ENCODE peak calls at places on chromosome 14, in six cellular contexts. One of them, this sample, is unnamed.
A peak's percentile ranks its signal among the peaks of the same experiment; 100 is the strongest.

GRCh38 chr14:54259821-54260220 is 137.0 kb upstream of the CDKN3 start:
- DNase-seq in spleen: no peak
- DNase-seq in COR-L47: no peak
- DNase-seq in stimulated activated effector memory CD8-positive, alpha-beta T cell treated with anti-CD3 and anti-CD28 coated beads, Interleukin-12 subunit alpha, Interleukin-12 subunit beta, amount 100 ng/mL, for 72 hours: no peak
- DNase-seq in dermis blood vessel endothelial cell: no peak
- DNase-seq in left ventricle myocardium inferior: no peak
- DNase-seq in this sample: no peak

GRCh38 chr14:94062344-94062904 is 18.6 kb downstream of the DDX24 start:
- DNase-seq in spleen: no peak
- DNase-seq in COR-L47: no peak
- DNase-seq in stimulated activated effector memory CD8-positive, alpha-beta T cell treated with anti-CD3 and anti-CD28 coated beads, Interleukin-12 subunit alpha, Interleukin-12 subunit beta, amount 100 ng/mL, for 72 hours: peak; percentile 41
- DNase-seq in dermis blood vessel endothelial cell: peak; percentile 43
- DNase-seq in left ventricle myocardium inferior: no peak
- DNase-seq in this sample: no peak

GRCh38 chr14:102508774-102509743 is 517 bp downstream of the ANKRD9 start:
- DNase-seq in spleen: peak; percentile 88
- DNase-seq in COR-L47: peak; percentile 31
- DNase-seq in stimulated activated effector memory CD8-positive, alpha-beta T cell treated with anti-CD3 and anti-CD28 coated beads, Interleukin-12 subunit alpha, Interleukin-12 subunit beta, amount 100 ng/mL, for 72 hours: no peak
- DNase-seq in dermis blood vessel endothelial cell: peak; percentile 54
- DNase-seq in left ventricle myocardium inferior: peak; percentile 75
- DNase-seq in this sample: peak; percentile 53

GRCh38 chr14:52741865-52742264 is 11.9 kb downstream of the STYX start:
- DNase-seq in spleen: no peak
- DNase-seq in COR-L47: no peak
- DNase-seq in stimulated activated effector memory CD8-positive, alpha-beta T cell treated with anti-CD3 and anti-CD28 coated beads, Interleukin-12 subunit alpha, Interleukin-12 subunit beta, amount 100 ng/mL, for 72 hours: peak; percentile 47
- DNase-seq in dermis blood vessel endothelial cell: peak; percentile 26
- DNase-seq in left ventricle myocardium inferior: no peak
- DNase-seq in this sample: no peak

GRCh38 chr14:72714871-72715214 is 179.1 kb downstream of the DPF3 start:
- DNase-seq in spleen: no peak
- DNase-seq in COR-L47: no peak
- DNase-seq in stimulated activated effector memory CD8-positive, alpha-beta T cell treated with anti-CD3 and anti-CD28 coated beads, Interleukin-12 subunit alpha, Interleukin-12 subunit beta, amount 100 ng/mL, for 72 hours: no peak
- DNase-seq in dermis blood vessel endothelial cell: no peak
- DNase-seq in left ventricle myocardium inferior: peak; percentile 41
- DNase-seq in this sample: no peak

GRCh38 chr14:106024983-106025604 is 498.7 kb downstream of the TMEM121 start:
- DNase-seq in spleen: no peak
- DNase-seq in COR-L47: no peak
- DNase-seq in stimulated activated effector memory CD8-positive, alpha-beta T cell treated with anti-CD3 and anti-CD28 coated beads, Interleukin-12 subunit alpha, Interleukin-12 subunit beta, amount 100 ng/mL, for 72 hours: peak; percentile 67
- DNase-seq in dermis blood vessel endothelial cell: no peak
- DNase-seq in left ventricle myocardium inferior: no peak
- DNase-seq in this sample: no peak

GRCh38 chr14:50003213-50004021 is 110.5 kb downstream of the ARF6 start:
- DNase-seq in spleen: peak; percentile 97
- DNase-seq in COR-L47: peak; percentile 57
- DNase-seq in stimulated activated effector memory CD8-positive, alpha-beta T cell treated with anti-CD3 and anti-CD28 coated beads, Interleukin-12 subunit alpha, Interleukin-12 subunit beta, amount 100 ng/mL, for 72 hours: peak; percentile 94
- DNase-seq in dermis blood vessel endothelial cell: peak; percentile 46
- DNase-seq in left ventricle myocardium inferior: peak; percentile 86
- DNase-seq in this sample: peak; percentile 85

GRCh38 chr14:94269156-94269555 is 23.9 kb downstream of the SERPINA10 start:
- DNase-seq in spleen: no peak
- DNase-seq in COR-L47: no peak
- DNase-seq in stimulated activated effector memory CD8-positive, alpha-beta T cell treated with anti-CD3 and anti-CD28 coated beads, Interleukin-12 subunit alpha, Interleukin-12 subunit beta, amount 100 ng/mL, for 72 hours: no peak
- DNase-seq in dermis blood vessel endothelial cell: no peak
- DNase-seq in left ventricle myocardium inferior: no peak
- DNase-seq in this sample: no peak

GRCh38 chr14:104714681-104715080 is 9.3 kb upstream of the ADSS1 start:
- DNase-seq in spleen: no peak
- DNase-seq in COR-L47: no peak
- DNase-seq in stimulated activated effector memory CD8-positive, alpha-beta T cell treated with anti-CD3 and anti-CD28 coated beads, Interleukin-12 subunit alpha, Interleukin-12 subunit beta, amount 100 ng/mL, for 72 hours: no peak
- DNase-seq in dermis blood vessel endothelial cell: no peak
- DNase-seq in left ventricle myocardium inferior: no peak
- DNase-seq in this sample: no peak

GRCh38 chr14:45559626-45560025 is 306.6 kb upstream of the MIS18BP1 start:
- DNase-seq in spleen: no peak
- DNase-seq in COR-L47: no peak
- DNase-seq in stimulated activated effector memory CD8-positive, alpha-beta T cell treated with anti-CD3 and anti-CD28 coated beads, Interleukin-12 subunit alpha, Interleukin-12 subunit beta, amount 100 ng/mL, for 72 hours: no peak
- DNase-seq in dermis blood vessel endothelial cell: no peak
- DNase-seq in left ventricle myocardium inferior: no peak
- DNase-seq in this sample: no peak

GRCh38 chr14:20247651-20248246 is 8.7 kb downstream of the OR11H4 start:
- DNase-seq in spleen: no peak
- DNase-seq in COR-L47: no peak
- DNase-seq in stimulated activated effector memory CD8-positive, alpha-beta T cell treated with anti-CD3 and anti-CD28 coated beads, Interleukin-12 subunit alpha, Interleukin-12 subunit beta, amount 100 ng/mL, for 72 hours: no peak
- DNase-seq in dermis blood vessel endothelial cell: peak; percentile 2
- DNase-seq in left ventricle myocardium inferior: no peak
- DNase-seq in this sample: no peak

GRCh38 chr14:56703947-56704346 is 106.3 kb downstream of the OTX2 start:
- DNase-seq in spleen: no peak
- DNase-seq in COR-L47: no peak
- DNase-seq in stimulated activated effector memory CD8-positive, alpha-beta T cell treated with anti-CD3 and anti-CD28 coated beads, Interleukin-12 subunit alpha, Interleukin-12 subunit beta, amount 100 ng/mL, for 72 hours: no peak
- DNase-seq in dermis blood vessel endothelial cell: no peak
- DNase-seq in left ventricle myocardium inferior: no peak
- DNase-seq in this sample: no peak

GRCh38 chr14:94654071-94654974 is 42.1 kb downstream of the SERPINA3 start:
- DNase-seq in spleen: no peak
- DNase-seq in COR-L47: no peak
- DNase-seq in stimulated activated effector memory CD8-positive, alpha-beta T cell treated with anti-CD3 and anti-CD28 coated beads, Interleukin-12 subunit alpha, Interleukin-12 subunit beta, amount 100 ng/mL, for 72 hours: no peak
- DNase-seq in dermis blood vessel endothelial cell: no peak
- DNase-seq in left ventricle myocardium inferior: no peak
- DNase-seq in this sample: no peak

GRCh38 chr14:64811676-64812075 is 68.0 kb downstream of the SPTB start:
- DNase-seq in spleen: no peak
- DNase-seq in COR-L47: no peak
- DNase-seq in stimulated activated effector memory CD8-positive, alpha-beta T cell treated with anti-CD3 and anti-CD28 coated beads, Interleukin-12 subunit alpha, Interleukin-12 subunit beta, amount 100 ng/mL, for 72 hours: no peak
- DNase-seq in dermis blood vessel endothelial cell: no peak
- DNase-seq in left ventricle myocardium inferior: no peak
- DNase-seq in this sample: no peak

GRCh38 chr14:35535794-35536112 is 1.8 kb downstream of the INSM2 start:
- DNase-seq in spleen: peak; percentile 73
- DNase-seq in COR-L47: no peak
- DNase-seq in stimulated activated effector memory CD8-positive, alpha-beta T cell treated with anti-CD3 and anti-CD28 coated beads, Interleukin-12 subunit alpha, Interleukin-12 subunit beta, amount 100 ng/mL, for 72 hours: no peak
- DNase-seq in dermis blood vessel endothelial cell: no peak
- DNase-seq in left ventricle myocardium inferior: no peak
- DNase-seq in this sample: no peak

GRCh38 chr14:100778078-100778927 is 47.6 kb upstream of the MEG3 start:
- DNase-seq in spleen: peak; percentile 51
- DNase-seq in COR-L47: no peak
- DNase-seq in stimulated activated effector memory CD8-positive, alpha-beta T cell treated with anti-CD3 and anti-CD28 coated beads, Interleukin-12 subunit alpha, Interleukin-12 subunit beta, amount 100 ng/mL, for 72 hours: no peak
- DNase-seq in dermis blood vessel endothelial cell: no peak
- DNase-seq in left ventricle myocardium inferior: no peak
- DNase-seq in this sample: no peak

GRCh38 chr14:22390195-22390594 is 198.8 kb downstream of the DAD1 start:
- DNase-seq in spleen: no peak
- DNase-seq in COR-L47: no peak
- DNase-seq in stimulated activated effector memory CD8-positive, alpha-beta T cell treated with anti-CD3 and anti-CD28 coated beads, Interleukin-12 subunit alpha, Interleukin-12 subunit beta, amount 100 ng/mL, for 72 hours: no peak
- DNase-seq in dermis blood vessel endothelial cell: no peak
- DNase-seq in left ventricle myocardium inferior: no peak
- DNase-seq in this sample: no peak

GRCh38 chr14:101444116-101444515 is 117.2 kb upstream of the DIO3 start:
- DNase-seq in spleen: no peak
- DNase-seq in COR-L47: no peak
- DNase-seq in stimulated activated effector memory CD8-positive, alpha-beta T cell treated with anti-CD3 and anti-CD28 coated beads, Interleukin-12 subunit alpha, Interleukin-12 subunit beta, amount 100 ng/mL, for 72 hours: no peak
- DNase-seq in dermis blood vessel endothelial cell: no peak
- DNase-seq in left ventricle myocardium inferior: no peak
- DNase-seq in this sample: no peak

GRCh38 chr14:33464563-33464962 is 486.3 kb downstream of the EGLN3 start:
- DNase-seq in spleen: no peak
- DNase-seq in COR-L47: no peak
- DNase-seq in stimulated activated effector memory CD8-positive, alpha-beta T cell treated with anti-CD3 and anti-CD28 coated beads, Interleukin-12 subunit alpha, Interleukin-12 subunit beta, amount 100 ng/mL, for 72 hours: no peak
- DNase-seq in dermis blood vessel endothelial cell: no peak
- DNase-seq in left ventricle myocardium inferior: no peak
- DNase-seq in this sample: no peak

GRCh38 chr14:63727231-63727735 is 582 bp downstream of the SGPP1 start:
- DNase-seq in spleen: peak; percentile 86
- DNase-seq in COR-L47: peak; percentile 37
- DNase-seq in stimulated activated effector memory CD8-positive, alpha-beta T cell treated with anti-CD3 and anti-CD28 coated beads, Interleukin-12 subunit alpha, Interleukin-12 subunit beta, amount 100 ng/mL, for 72 hours: no peak
- DNase-seq in dermis blood vessel endothelial cell: peak; percentile 58
- DNase-seq in left ventricle myocardium inferior: peak; percentile 32
- DNase-seq in this sample: peak; percentile 25

GRCh38 chr14:21524575-21525518 is 1.3 kb downstream of the SALL2 start:
- DNase-seq in spleen: peak; percentile 71
- DNase-seq in COR-L47: no peak
- DNase-seq in stimulated activated effector memory CD8-positive, alpha-beta T cell treated with anti-CD3 and anti-CD28 coated beads, Interleukin-12 subunit alpha, Interleukin-12 subunit beta, amount 100 ng/mL, for 72 hours: no peak
- DNase-seq in dermis blood vessel endothelial cell: no peak
- DNase-seq in left ventricle myocardium inferior: no peak
- DNase-seq in this sample: no peak

GRCh38 chr14:101464310-101464983 is 96.8 kb upstream of the DIO3 start:
- DNase-seq in spleen: peak; percentile 54
- DNase-seq in COR-L47: no peak
- DNase-seq in stimulated activated effector memory CD8-positive, alpha-beta T cell treated with anti-CD3 and anti-CD28 coated beads, Interleukin-12 subunit alpha, Interleukin-12 subunit beta, amount 100 ng/mL, for 72 hours: no peak
- DNase-seq in dermis blood vessel endothelial cell: no peak
- DNase-seq in left ventricle myocardium inferior: no peak
- DNase-seq in this sample: no peak

GRCh38 chr14:100731846-100732765 is 5.4 kb downstream of the DLK1 start:
- DNase-seq in spleen: peak; percentile 58
- DNase-seq in COR-L47: no peak
- DNase-seq in stimulated activated effector memory CD8-positive, alpha-beta T cell treated with anti-CD3 and anti-CD28 coated beads, Interleukin-12 subunit alpha, Interleukin-12 subunit beta, amount 100 ng/mL, for 72 hours: no peak
- DNase-seq in dermis blood vessel endothelial cell: no peak
- DNase-seq in left ventricle myocardium inferior: no peak
- DNase-seq in this sample: no peak

GRCh38 chr14:54565236-54566151 is 1.4 kb upstream of the SAMD4A start:
- DNase-seq in spleen: peak; percentile 95
- DNase-seq in COR-L47: peak; percentile 56
- DNase-seq in stimulated activated effector memory CD8-positive, alpha-beta T cell treated with anti-CD3 and anti-CD28 coated beads, Interleukin-12 subunit alpha, Interleukin-12 subunit beta, amount 100 ng/mL, for 72 hours: peak; percentile 83
- DNase-seq in dermis blood vessel endothelial cell: peak; percentile 94
- DNase-seq in left ventricle myocardium inferior: peak; percentile 96
- DNase-seq in this sample: peak; percentile 75

GRCh38 chr14:95218472-95219193 is 61.3 kb upstream of the DICER1 start:
- DNase-seq in spleen: no peak
- DNase-seq in COR-L47: no peak
- DNase-seq in stimulated activated effector memory CD8-positive, alpha-beta T cell treated with anti-CD3 and anti-CD28 coated beads, Interleukin-12 subunit alpha, Interleukin-12 subunit beta, amount 100 ng/mL, for 72 hours: no peak
- DNase-seq in dermis blood vessel endothelial cell: no peak
- DNase-seq in left ventricle myocardium inferior: no peak
- DNase-seq in this sample: no peak

GRCh38 chr14:79279645-79280399 is 931.5 kb downstream of the DIO2 start:
- DNase-seq in spleen: no peak
- DNase-seq in COR-L47: peak; percentile 38
- DNase-seq in stimulated activated effector memory CD8-positive, alpha-beta T cell treated with anti-CD3 and anti-CD28 coated beads, Interleukin-12 subunit alpha, Interleukin-12 subunit beta, amount 100 ng/mL, for 72 hours: no peak
- DNase-seq in dermis blood vessel endothelial cell: peak; percentile 15
- DNase-seq in left ventricle myocardium inferior: no peak
- DNase-seq in this sample: no peak

GRCh38 chr14:92314182-92314581 is 8.8 kb upstream of the SLC24A4 start:
- DNase-seq in spleen: no peak
- DNase-seq in COR-L47: no peak
- DNase-seq in stimulated activated effector memory CD8-positive, alpha-beta T cell treated with anti-CD3 and anti-CD28 coated beads, Interleukin-12 subunit alpha, Interleukin-12 subunit beta, amount 100 ng/mL, for 72 hours: no peak
- DNase-seq in dermis blood vessel endothelial cell: no peak
- DNase-seq in left ventricle myocardium inferior: no peak
- DNase-seq in this sample: no peak

GRCh38 chr14:56494167-56494566 is 85.4 kb upstream of the TMEM260 start:
- DNase-seq in spleen: no peak
- DNase-seq in COR-L47: peak; percentile 10
- DNase-seq in stimulated activated effector memory CD8-positive, alpha-beta T cell treated with anti-CD3 and anti-CD28 coated beads, Interleukin-12 subunit alpha, Interleukin-12 subunit beta, amount 100 ng/mL, for 72 hours: no peak
- DNase-seq in dermis blood vessel endothelial cell: no peak
- DNase-seq in left ventricle myocardium inferior: no peak
- DNase-seq in this sample: no peak

GRCh38 chr14:70934502-70935134 is 27.4 kb downstream of the PCNX1 start:
- DNase-seq in spleen: no peak
- DNase-seq in COR-L47: no peak
- DNase-seq in stimulated activated effector memory CD8-positive, alpha-beta T cell treated with anti-CD3 and anti-CD28 coated beads, Interleukin-12 subunit alpha, Interleukin-12 subunit beta, amount 100 ng/mL, for 72 hours: no peak
- DNase-seq in dermis blood vessel endothelial cell: peak; percentile 51
- DNase-seq in left ventricle myocardium inferior: no peak
- DNase-seq in this sample: no peak

GRCh38 chr14:76201162-76201561 is 49.4 kb downstream of the GPATCH2L start:
- DNase-seq in spleen: no peak
- DNase-seq in COR-L47: no peak
- DNase-seq in stimulated activated effector memory CD8-positive, alpha-beta T cell treated with anti-CD3 and anti-CD28 coated beads, Interleukin-12 subunit alpha, Interleukin-12 subunit beta, amount 100 ng/mL, for 72 hours: no peak
- DNase-seq in dermis blood vessel endothelial cell: peak; percentile 28
- DNase-seq in left ventricle myocardium inferior: no peak
- DNase-seq in this sample: no peak

GRCh38 chr14:54220122-54220691 is 176.6 kb upstream of the CDKN3 start:
- DNase-seq in spleen: no peak
- DNase-seq in COR-L47: no peak
- DNase-seq in stimulated activated effector memory CD8-positive, alpha-beta T cell treated with anti-CD3 and anti-CD28 coated beads, Interleukin-12 subunit alpha, Interleukin-12 subunit beta, amount 100 ng/mL, for 72 hours: no peak
- DNase-seq in dermis blood vessel endothelial cell: peak; percentile 31
- DNase-seq in left ventricle myocardium inferior: peak; percentile 40
- DNase-seq in this sample: no peak

GRCh38 chr14:79629891-79630560 is 581.3 kb downstream of the DIO2 start:
- DNase-seq in spleen: no peak
- DNase-seq in COR-L47: no peak
- DNase-seq in stimulated activated effector memory CD8-positive, alpha-beta T cell treated with anti-CD3 and anti-CD28 coated beads, Interleukin-12 subunit alpha, Interleukin-12 subunit beta, amount 100 ng/mL, for 72 hours: no peak
- DNase-seq in dermis blood vessel endothelial cell: no peak
- DNase-seq in left ventricle myocardium inferior: no peak
- DNase-seq in this sample: no peak

This sample was measured in activated B cell treated with CpG ODN at 0.5 μM for 24 hours.